ENCODE peak calls at places on chromosomes 1 and 21, in six cellular contexts. One of them, this sample, is unnamed.

GRCh38 chr1:21634481-21635137 is 34.5 kb downstream of the RAP1GAP start:
- DNase-seq in Panc1: no peak
- DNase-seq in GM23338: no peak
- DNase-seq in AG04450: no peak
- DNase-seq in GM12864: no peak
- DNase-seq in heart left ventricle: no peak
- DNase-seq in this sample: no peak

GRCh38 chr1:110211503-110212164 is 1.5 kb downstream of the KCNC4 start:
- DNase-seq in Panc1: no peak
- DNase-seq in GM12864: no peak
- DNase-seq in heart left ventricle: no peak
- DNase-seq in GM23338: peak; percentile 45
- DNase-seq in AG04450: no peak
- DNase-seq in this sample: no peak

GRCh38 chr1:156117414-156118174 is 3.1 kb downstream of the LMNA start:
- DNase-seq in GM12864: no peak
- DNase-seq in AG04450: no peak
- DNase-seq in Panc1: no peak
- DNase-seq in GM23338: no peak
- DNase-seq in heart left ventricle: no peak
- DNase-seq in this sample: no peak

GRCh38 chr1:41455479-41456271 is 28.8 kb downstream of the EDN2 start:
- DNase-seq in heart left ventricle: peak; percentile 80
- DNase-seq in Panc1: no peak
- DNase-seq in AG04450: no peak
- DNase-seq in GM12864: no peak
- DNase-seq in GM23338: no peak
- DNase-seq in this sample: no peak

GRCh38 chr1:9658186-9658585 is 6.7 kb downstream of the PIK3CD start:
- DNase-seq in GM12864: peak; percentile 44
- DNase-seq in GM23338: no peak
- DNase-seq in Panc1: no peak
- DNase-seq in AG04450: no peak
- DNase-seq in heart left ventricle: no peak
- DNase-seq in this sample: no peak

GRCh38 chr1:93591833-93592635 is 89.6 kb downstream of the BCAR3 start:
- DNase-seq in Panc1: no peak
- DNase-seq in GM23338: no peak
- DNase-seq in GM12864: peak; percentile 58
- DNase-seq in AG04450: no peak
- DNase-seq in heart left ventricle: no peak
- DNase-seq in this sample: peak; percentile 89

GRCh38 chr1:4653796-4654715 is at the start of gene AJAP1:
- DNase-seq in GM23338: no peak
- DNase-seq in heart left ventricle: no peak
- DNase-seq in Panc1: no peak
- DNase-seq in GM12864: no peak
- DNase-seq in AG04450: no peak
- DNase-seq in this sample: no peak

GRCh38 chr1:38009088-38009840 is 3.3 kb upstream of the UTP11 start:
- DNase-seq in Panc1: no peak
- DNase-seq in GM12864: no peak
- DNase-seq in AG04450: no peak
- DNase-seq in GM23338: peak; percentile 46
- DNase-seq in heart left ventricle: no peak
- DNase-seq in this sample: peak; percentile 76

GRCh38 chr1:220876511-220877347 is 2.5 kb upstream of the HLX start:
- DNase-seq in heart left ventricle: peak; percentile 72
- DNase-seq in GM23338: peak; percentile 84
- DNase-seq in AG04450: no peak
- DNase-seq in Panc1: no peak
- DNase-seq in GM12864: no peak
- DNase-seq in this sample: no peak

GRCh38 chr1:29392486-29393450 is 156.4 kb downstream of the PTPRU start:
- DNase-seq in heart left ventricle: no peak
- DNase-seq in GM23338: no peak
- DNase-seq in GM12864: no peak
- DNase-seq in AG04450: no peak
- DNase-seq in Panc1: no peak
- DNase-seq in this sample: no peak

GRCh38 chr1:226436855-226437491 is 29.1 kb upstream of the PARP1 start:
- DNase-seq in heart left ventricle: no peak
- DNase-seq in AG04450: no peak
- DNase-seq in GM12864: no peak
- DNase-seq in GM23338: no peak
- DNase-seq in Panc1: no peak
- DNase-seq in this sample: no peak

GRCh38 chr1:97451422-97451821 is 469.4 kb downstream of the DPYD start:
- DNase-seq in AG04450: no peak
- DNase-seq in GM12864: no peak
- DNase-seq in Panc1: no peak
- DNase-seq in heart left ventricle: no peak
- DNase-seq in GM23338: no peak
- DNase-seq in this sample: no peak

DNA sequence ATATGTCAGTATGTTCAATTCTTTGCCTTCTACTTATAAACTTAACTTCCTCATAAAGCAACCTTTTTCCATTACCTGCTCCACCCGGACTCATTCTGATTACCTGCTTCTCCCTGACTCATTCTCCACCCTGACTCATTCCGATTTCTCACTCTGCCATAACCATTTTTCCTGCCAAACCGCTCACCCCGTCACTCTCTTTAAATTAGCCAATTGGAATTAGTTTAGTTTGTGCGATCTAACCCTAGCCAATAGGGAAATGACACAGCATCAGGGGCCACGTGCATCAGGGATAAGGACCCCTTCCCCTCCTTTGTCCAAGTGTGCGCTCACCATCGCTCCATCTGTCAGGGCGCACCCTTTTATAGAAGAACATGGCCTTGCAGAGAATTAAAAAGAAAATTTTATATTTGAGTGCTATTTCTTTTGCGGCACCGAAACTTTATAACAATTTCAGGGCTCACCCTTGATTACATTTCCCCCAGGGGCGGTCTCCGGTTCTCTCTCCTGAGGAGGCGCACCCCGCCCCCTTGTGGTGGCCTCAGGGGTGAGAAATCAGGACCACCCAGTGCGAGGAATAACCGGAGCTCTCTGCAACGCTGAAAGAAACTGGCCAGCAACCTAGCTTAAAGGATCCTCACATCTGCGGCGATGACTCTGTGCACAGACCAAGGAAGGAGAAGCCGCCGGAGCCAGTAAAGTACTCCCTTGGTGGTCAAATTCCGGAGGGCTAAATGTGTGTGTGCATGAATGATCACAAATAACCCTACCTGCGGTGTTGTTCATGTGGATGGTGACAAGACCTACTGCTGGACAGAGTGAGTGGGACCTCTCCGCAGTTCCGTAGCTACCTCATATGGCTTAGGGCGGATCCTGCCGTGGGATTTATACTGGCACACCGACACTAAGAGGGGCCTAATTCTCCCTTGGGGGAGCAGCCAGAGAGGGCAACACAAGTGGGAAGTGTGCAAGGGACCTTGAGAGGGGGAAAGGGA is 30.3 kb upstream of the CBR3 start:
- DNase-seq in AG04450: no peak
- DNase-seq in Panc1: no peak
- DNase-seq in GM12864: no peak
- DNase-seq in GM23338: peak; percentile 95
- DNase-seq in heart left ventricle: peak; percentile 33
- DNase-seq in this sample: no peak
- H3K4me3 ChIP-seq in AG04450: peak overlapping the region; percentile 17
- H3K4me3 ChIP-seq in Panc1: peak overlapping the region; percentile 75
- H3K4me3 ChIP-seq in GM12864: no peak overlapping the region
- H3K4me3 ChIP-seq in GM23338: peak overlapping the region; percentile 73
- H3K4me3 ChIP-seq in heart left ventricle: no peak overlapping the region
- H3K4me3 ChIP-seq in this sample: no peak overlapping the region

DNA sequence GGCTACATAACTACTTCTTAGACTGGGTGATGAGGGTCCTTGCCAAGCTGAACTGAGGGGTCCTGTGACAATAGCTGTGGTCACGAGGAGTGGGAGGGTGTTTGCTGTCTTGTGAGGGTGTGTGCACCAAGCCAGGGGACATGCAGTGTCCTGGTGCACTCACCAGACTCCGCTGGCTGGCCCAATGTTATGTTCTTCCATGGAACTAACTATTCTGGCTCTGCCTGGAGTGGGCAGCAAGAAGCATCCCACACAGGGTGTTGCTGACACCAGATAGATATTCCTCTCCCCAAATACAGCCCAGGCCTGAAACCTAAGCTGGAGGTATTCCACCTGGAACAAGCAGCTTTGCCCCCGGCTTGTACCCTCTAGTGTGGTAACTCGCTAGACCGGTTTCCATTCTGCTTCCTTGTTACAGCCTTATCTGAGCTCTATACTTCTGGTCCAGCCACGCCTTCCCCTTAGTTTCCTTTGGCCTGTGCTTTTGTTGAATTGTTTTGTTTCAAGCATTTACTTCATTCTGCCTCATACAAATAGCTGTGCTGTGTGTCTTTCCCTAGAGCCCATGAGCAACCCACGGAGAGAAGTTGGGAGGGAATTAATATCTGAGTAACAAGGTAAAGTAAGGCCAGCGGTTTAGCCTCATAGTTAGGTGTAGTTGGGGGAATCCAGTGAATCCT is 14.7 kb upstream of the LY9 start:
- DNase-seq in heart left ventricle: no peak
- DNase-seq in AG04450: no peak
- DNase-seq in GM12864: no peak
- DNase-seq in GM23338: no peak
- DNase-seq in Panc1: no peak
- DNase-seq in this sample: no peak
- H3K4me3 ChIP-seq in heart left ventricle: no peak overlapping the region
- H3K4me3 ChIP-seq in AG04450: no peak overlapping the region
- H3K4me3 ChIP-seq in GM12864: no peak overlapping the region
- H3K4me3 ChIP-seq in GM23338: no peak overlapping the region
- H3K4me3 ChIP-seq in Panc1: no peak overlapping the region
- H3K4me3 ChIP-seq in this sample: no peak overlapping the region

GRCh38 chr1:50981741-50982140 is 11.7 kb downstream of the CDKN2C start:
- DNase-seq in Panc1: no peak
- DNase-seq in GM23338: no peak
- DNase-seq in GM12864: no peak
- DNase-seq in AG04450: no peak
- DNase-seq in heart left ventricle: no peak
- DNase-seq in this sample: no peak
- H3K4me3 ChIP-seq in Panc1: no peak overlapping the region
- H3K4me3 ChIP-seq in GM23338: no peak overlapping the region
- H3K4me3 ChIP-seq in GM12864: no peak overlapping the region
- H3K4me3 ChIP-seq in AG04450: no peak overlapping the region
- H3K4me3 ChIP-seq in heart left ventricle: no peak overlapping the region
- H3K4me3 ChIP-seq in this sample: no peak overlapping the region

GRCh38 chr21:46556802-46557201 is 48.1 kb downstream of the S100B start:
- DNase-seq in GM23338: no peak
- DNase-seq in GM12864: no peak
- DNase-seq in heart left ventricle: no peak
- DNase-seq in Panc1: no peak
- DNase-seq in AG04450: no peak
- DNase-seq in this sample: no peak
- H3K4me3 ChIP-seq in GM23338: no peak overlapping the region
- H3K4me3 ChIP-seq in GM12864: no peak overlapping the region
- H3K4me3 ChIP-seq in heart left ventricle: no peak overlapping the region
- H3K4me3 ChIP-seq in Panc1: no peak overlapping the region
- H3K4me3 ChIP-seq in AG04450: no peak overlapping the region
- H3K4me3 ChIP-seq in this sample: no peak overlapping the region

GRCh38 chr1:32197074-32197473 is 3.3 kb upstream of the CCDC28B start:
- DNase-seq in heart left ventricle: no peak
- DNase-seq in GM23338: no peak
- DNase-seq in AG04450: no peak
- DNase-seq in GM12864: no peak
- DNase-seq in Panc1: no peak
- DNase-seq in this sample: no peak

GRCh38 chr1:32198237-32199042 is 2.0 kb upstream of the CCDC28B start:
- DNase-seq in GM12864: no peak
- DNase-seq in GM23338: no peak
- DNase-seq in Panc1: no peak
- DNase-seq in AG04450: no peak
- DNase-seq in heart left ventricle: no peak
- DNase-seq in this sample: no peak

GRCh38 chr1:32195972-32196823 is 4.2 kb upstream of the CCDC28B start:
- DNase-seq in GM23338: no peak
- DNase-seq in heart left ventricle: no peak
- DNase-seq in GM12864: no peak
- DNase-seq in AG04450: no peak
- DNase-seq in Panc1: no peak
- DNase-seq in this sample: peak; percentile 71

GRCh38 chr1:32199043-32199716 is 1.2 kb upstream of the CCDC28B start:
- DNase-seq in AG04450: no peak
- DNase-seq in GM23338: no peak
- DNase-seq in heart left ventricle: no peak
- DNase-seq in Panc1: no peak
- DNase-seq in GM12864: no peak
- DNase-seq in this sample: no peak

DNA sequence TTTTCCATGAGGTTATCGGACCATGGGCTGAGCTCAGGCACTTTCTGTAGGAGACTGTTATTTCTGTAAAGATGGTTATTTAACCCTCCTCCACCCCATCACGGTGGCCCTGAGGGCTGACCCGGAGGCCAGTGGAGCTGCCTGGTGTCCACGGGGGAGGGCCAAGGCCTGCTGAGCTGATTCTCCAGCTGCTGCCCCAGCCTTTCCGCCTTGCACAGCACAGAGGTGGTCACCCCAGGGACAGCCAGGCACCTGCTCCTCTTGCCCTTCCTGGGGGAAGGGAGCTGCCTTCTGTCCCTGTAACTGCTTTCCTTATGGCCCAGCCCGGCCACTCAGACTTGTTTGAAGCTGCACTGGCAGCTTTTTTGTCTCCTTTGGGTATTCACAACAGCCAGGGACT is 2.6 kb upstream of the CCDC28B start:
- DNase-seq in Panc1: no peak
- DNase-seq in heart left ventricle: no peak
- DNase-seq in GM12864: no peak
- DNase-seq in AG04450: no peak
- DNase-seq in GM23338: no peak
- DNase-seq in this sample: no peak
- H3K4me3 ChIP-seq in Panc1: no peak overlapping the region
- H3K4me3 ChIP-seq in heart left ventricle: no peak overlapping the region
- H3K4me3 ChIP-seq in GM12864: no peak overlapping the region
- H3K4me3 ChIP-seq in AG04450: no peak overlapping the region
- H3K4me3 ChIP-seq in GM23338: no peak overlapping the region
- H3K4me3 ChIP-seq in this sample: no peak overlapping the region

DNA sequence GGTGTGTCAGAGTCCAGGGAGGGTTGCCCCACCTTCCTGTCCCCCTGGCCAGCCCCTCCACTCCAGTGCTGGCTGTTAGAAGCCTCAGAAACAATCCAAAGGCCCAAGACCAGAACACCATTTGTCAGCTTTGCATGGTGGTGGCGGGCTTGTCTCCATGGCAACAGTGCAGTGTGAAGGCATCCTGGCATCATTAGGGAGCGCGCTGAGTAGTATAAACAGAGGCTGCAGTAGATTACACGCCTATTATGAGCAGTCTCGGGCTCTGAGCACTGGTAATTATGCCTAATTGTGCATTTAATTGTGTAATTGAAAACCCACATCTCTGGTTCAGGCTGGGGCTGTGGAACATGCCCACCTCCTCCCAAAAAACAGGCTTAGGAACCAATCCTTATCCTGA is 11.8 kb downstream of the NKAIN1 start:
- DNase-seq in Panc1: no peak
- DNase-seq in AG04450: no peak
- DNase-seq in GM12864: no peak
- DNase-seq in heart left ventricle: no peak
- DNase-seq in GM23338: peak; percentile 41
- DNase-seq in this sample: no peak
- H3K4me3 ChIP-seq in Panc1: no peak overlapping the region
- H3K4me3 ChIP-seq in AG04450: no peak overlapping the region
- H3K4me3 ChIP-seq in GM12864: no peak overlapping the region
- H3K4me3 ChIP-seq in heart left ventricle: no peak overlapping the region
- H3K4me3 ChIP-seq in GM23338: no peak overlapping the region
- H3K4me3 ChIP-seq in this sample: no peak overlapping the region

GRCh38 chr21:45542667-45543370 is 579 bp upstream of the SLC19A1 start:
- DNase-seq in AG04450: no peak
- DNase-seq in GM12864: no peak
- DNase-seq in Panc1: no peak
- DNase-seq in heart left ventricle: peak; percentile 20
- DNase-seq in GM23338: peak; percentile 59
- DNase-seq in this sample: no peak
- H3K4me3 ChIP-seq in AG04450: peak overlapping the region; percentile 63
- H3K4me3 ChIP-seq in GM12864: peak overlapping the region; percentile 69
- H3K4me3 ChIP-seq in Panc1: peak overlapping the region; percentile 23
- H3K4me3 ChIP-seq in heart left ventricle: peak overlapping the region; percentile 62
- H3K4me3 ChIP-seq in GM23338: peak overlapping the region; percentile 64
- H3K4me3 ChIP-seq in this sample: peak overlapping the region; percentile 89